ENCODE peak calls at places on chromosomes 6 and 20, in eight cellular contexts. One of them, this sample, is unnamed.

GRCh38 chr6:151974061-151974617 is 166.7 kb downstream of the ESR1 start:
- DNase-seq in choroid plexus epithelial cell: no peak
- DNase-seq in CD8-positive, alpha-beta T cell: no peak
- DNase-seq in activated CD4-positive, alpha-beta T cell treated with anti-CD3 and anti-CD28 coated beads for 48 hours: no peak
- DNase-seq in erythroblast: no peak
- DNase-seq in D341Med: no peak
- DNase-seq in activated T-helper 1 cell treated with anti-CD3 and anti-CD28 coated beads, Interleukin-2, amount 50 U/mL, for 16 hours: no peak
- DNase-seq in omental fat pad: no peak
- DNase-seq in this sample: no peak

GRCh38 chr6:167568407-167569024 is 243.6 kb downstream of the TTLL2 start:
- DNase-seq in choroid plexus epithelial cell: no peak
- DNase-seq in CD8-positive, alpha-beta T cell: no peak
- DNase-seq in activated CD4-positive, alpha-beta T cell treated with anti-CD3 and anti-CD28 coated beads for 48 hours: no peak
- DNase-seq in erythroblast: no peak
- DNase-seq in D341Med: peak; percentile 8
- DNase-seq in activated T-helper 1 cell treated with anti-CD3 and anti-CD28 coated beads, Interleukin-2, amount 50 U/mL, for 16 hours: no peak
- DNase-seq in omental fat pad: peak; percentile 8
- DNase-seq in this sample: peak; percentile 52

GRCh38 chr20:18032977-18033892 is 24.5 kb downstream of the OVOL2 start:
- DNase-seq in choroid plexus epithelial cell: no peak
- DNase-seq in CD8-positive, alpha-beta T cell: no peak
- DNase-seq in activated CD4-positive, alpha-beta T cell treated with anti-CD3 and anti-CD28 coated beads for 48 hours: no peak
- DNase-seq in erythroblast: no peak
- DNase-seq in D341Med: no peak
- DNase-seq in activated T-helper 1 cell treated with anti-CD3 and anti-CD28 coated beads, Interleukin-2, amount 50 U/mL, for 16 hours: no peak
- DNase-seq in omental fat pad: no peak
- DNase-seq in this sample: no peak

GRCh38 chr20:38609828-38610227 is 8.2 kb downstream of the ARHGAP40 start:
- DNase-seq in choroid plexus epithelial cell: no peak
- DNase-seq in CD8-positive, alpha-beta T cell: no peak
- DNase-seq in activated CD4-positive, alpha-beta T cell treated with anti-CD3 and anti-CD28 coated beads for 48 hours: no peak
- DNase-seq in erythroblast: no peak
- DNase-seq in D341Med: no peak
- DNase-seq in activated T-helper 1 cell treated with anti-CD3 and anti-CD28 coated beads, Interleukin-2, amount 50 U/mL, for 16 hours: no peak
- DNase-seq in omental fat pad: no peak
- DNase-seq in this sample: no peak

GRCh38 chr6:68642081-68642480 is 7.0 kb downstream of the ADGRB3 start:
- DNase-seq in choroid plexus epithelial cell: no peak
- DNase-seq in CD8-positive, alpha-beta T cell: no peak
- DNase-seq in activated CD4-positive, alpha-beta T cell treated with anti-CD3 and anti-CD28 coated beads for 48 hours: no peak
- DNase-seq in erythroblast: no peak
- DNase-seq in D341Med: no peak
- DNase-seq in activated T-helper 1 cell treated with anti-CD3 and anti-CD28 coated beads, Interleukin-2, amount 50 U/mL, for 16 hours: no peak
- DNase-seq in omental fat pad: no peak
- DNase-seq in this sample: no peak

GRCh38 chr6:51273228-51273961 is 454.7 kb downstream of the TFAP2B start:
- DNase-seq in choroid plexus epithelial cell: no peak
- DNase-seq in CD8-positive, alpha-beta T cell: no peak
- DNase-seq in activated CD4-positive, alpha-beta T cell treated with anti-CD3 and anti-CD28 coated beads for 48 hours: no peak
- DNase-seq in erythroblast: no peak
- DNase-seq in D341Med: no peak
- DNase-seq in activated T-helper 1 cell treated with anti-CD3 and anti-CD28 coated beads, Interleukin-2, amount 50 U/mL, for 16 hours: no peak
- DNase-seq in omental fat pad: no peak
- DNase-seq in this sample: no peak

GRCh38 chr6:150303256-150303655 is 65.6 kb upstream of the IYD start:
- DNase-seq in choroid plexus epithelial cell: no peak
- DNase-seq in CD8-positive, alpha-beta T cell: no peak
- DNase-seq in activated CD4-positive, alpha-beta T cell treated with anti-CD3 and anti-CD28 coated beads for 48 hours: no peak
- DNase-seq in erythroblast: no peak
- DNase-seq in D341Med: no peak
- DNase-seq in activated T-helper 1 cell treated with anti-CD3 and anti-CD28 coated beads, Interleukin-2, amount 50 U/mL, for 16 hours: no peak
- DNase-seq in omental fat pad: no peak
- DNase-seq in this sample: no peak

GRCh38 chr6:127100510-127101140 is 17.8 kb upstream of the RSPO3 start:
- DNase-seq in choroid plexus epithelial cell: peak; percentile 64
- DNase-seq in CD8-positive, alpha-beta T cell: no peak
- DNase-seq in activated CD4-positive, alpha-beta T cell treated with anti-CD3 and anti-CD28 coated beads for 48 hours: no peak
- DNase-seq in erythroblast: no peak
- DNase-seq in D341Med: no peak
- DNase-seq in activated T-helper 1 cell treated with anti-CD3 and anti-CD28 coated beads, Interleukin-2, amount 50 U/mL, for 16 hours: no peak
- DNase-seq in omental fat pad: no peak
- DNase-seq in this sample: no peak

GRCh38 chr6:131107166-131107565 is 28.1 kb upstream of the AKAP7 start:
- DNase-seq in choroid plexus epithelial cell: peak; percentile 73
- DNase-seq in CD8-positive, alpha-beta T cell: no peak
- DNase-seq in activated CD4-positive, alpha-beta T cell treated with anti-CD3 and anti-CD28 coated beads for 48 hours: no peak
- DNase-seq in erythroblast: no peak
- DNase-seq in D341Med: no peak
- DNase-seq in activated T-helper 1 cell treated with anti-CD3 and anti-CD28 coated beads, Interleukin-2, amount 50 U/mL, for 16 hours: no peak
- DNase-seq in omental fat pad: no peak
- DNase-seq in this sample: no peak

This sample was measured in suprapubic skin.